ENCODE peak calls at places on chromosome 16, in four cellular contexts. G is EL, P is thoracic aorta, J is BJ. L is an unnamed sample.

GRCh38 chr16:24540575-24541240 is 1.3 kb downstream of the RBBP6 start:
- DNase-seq in G (peak; percentile 45), P (no peak), J (no peak), L (no peak)

GRCh38 chr16:24645739-24646645 is 83.5 kb upstream of the TNRC6A start:
- DNase-seq in G (peak; percentile 99), P (peak; percentile 28), J (peak; percentile 99), L (peak; percentile 99)

GRCh38 chr16:66435896-66436295 is 8.8 kb downstream of the BEAN1 start:
- DNase-seq in G (no peak), P (no peak), J (no peak), L (no peak)

GRCh38 chr16:61564741-61565140 is 471.5 kb downstream of the CDH8 start:
- DNase-seq in G (no peak), P (no peak), J (no peak), L (no peak)

GRCh38 chr16:27720731-27721547 is 171.0 kb downstream of the KATNIP start:
- DNase-seq in G (no peak), P (no peak), J (no peak), L (no peak)

GRCh38 chr16:71441348-71441781 is 489 bp downstream of the TLE7 start:
- DNase-seq in G (peak; percentile 8), P (no peak), J (no peak), L (no peak)

GRCh38 chr16:86874141-86874540 is 295.8 kb downstream of the FOXL1 start:
- DNase-seq in G (peak; percentile 36), P (no peak), J (no peak), L (no peak)

GRCh38 chr16:57815987-57816745 is 13.9 kb upstream of the KIFC3 start:
- DNase-seq in G (peak; percentile 93), P (peak; percentile 76), J (peak; percentile 75), L (peak; percentile 92)

GRCh38 chr16:65185379-65185778 is 63.5 kb upstream of the CDH11 start:
- DNase-seq in G (no peak), P (no peak), J (no peak), L (no peak)

GRCh38 chr16:54266363-54266955 is 20.1 kb downstream of the IRX3 start:
- DNase-seq in G (no peak), P (no peak), J (no peak), L (no peak)

GRCh38 chr16:56450275-56450889 is 750 bp downstream of the NUDT21 start:
- DNase-seq in G (peak; percentile 25), P (no peak), J (no peak), L (no peak)

L was measured in brain microvascular endothelial cell.